ENCODE peak calls at places on chromosomes 13 and 19, in four cellular contexts. I is effector CD4-positive, alpha-beta T cell; E is neural crest cell; G is stimulated activated CD4-positive, alpha-beta T cell treated with anti-CD3 and anti-CD28 coated beads, Interleukin-15, amount 100 ng/mL, for 1 hour. N is an unnamed sample.

GRCh38 chr13:72458701-72459100 is 268.7 kb downstream of the MZT1 start:
- DNase-seq in I (no peak), E (no peak), G (no peak), N (no peak)

GRCh38 chr19:1094655-1094977 is 559 bp downstream of the POLR2E start:
- DNase-seq in I (no peak), E (no peak), G (no peak), N (no peak)

GRCh38 chr19:8515317-8515716 is 1.4 kb upstream of the ZNF414 start:
- DNase-seq in I (peak; percentile 25), E (no peak), G (no peak), N (no peak)

GRCh38 chr19:4350726-4351125 is 7.4 kb downstream of the MPND start:
- DNase-seq in I (no peak), E (no peak), G (no peak), N (no peak)

GRCh38 chr13:114339779-114340534 is 25.7 kb downstream of the CHAMP1 start:
- DNase-seq in I (no peak), E (no peak), G (no peak), N (no peak)

GRCh38 chr19:46963093-46963734 is 56.4 kb upstream of the NPAS1 start:
- DNase-seq in I (no peak), E (no peak), G (no peak), N (no peak)

GRCh38 chr13:113951246-113951999 is 22.5 kb downstream of the C13orf46 start:
- DNase-seq in I (no peak), E (peak; percentile 45), G (peak; percentile 46), N (no peak)

GRCh38 chr19:17854061-17854460 is 5.6 kb upstream of the RPL18A start:
- DNase-seq in I (no peak), E (no peak), G (no peak), N (no peak)

GRCh38 chr19:54429545-54430227 is 14.4 kb downstream of the TTYH1 start:
- DNase-seq in I (no peak), E (no peak), G (no peak), N (no peak)

GRCh38 chr19:10699650-10700335 is 1.4 kb upstream of the QTRT1 start:
- DNase-seq in I (peak; percentile 64), E (peak; percentile 61), G (peak; percentile 42), N (no peak)

GRCh38 chr19:6593651-6594416 is 2.9 kb upstream of the CD70 start:
- DNase-seq in I (no peak), E (no peak), G (no peak), N (no peak)

GRCh38 chr19:3914199-3914598 is 18.7 kb upstream of the NMRK2 start:
- DNase-seq in I (no peak), E (no peak), G (no peak), N (no peak)

GRCh38 chr19:5126498-5127223 is 157.7 kb downstream of the KDM4B start:
- DNase-seq in I (no peak), E (no peak), G (no peak), N (no peak)

GRCh38 chr13:63403726-63404125 is 1988.1 kb upstream of the PCDH20 start:
- DNase-seq in I (no peak), E (no peak), G (no peak), N (no peak)

GRCh38 chr19:53509443-53509842 is 28.5 kb upstream of the ZNF331 start:
- DNase-seq in I (no peak), E (no peak), G (no peak), N (no peak)